ENCODE peak calls at places on chromosomes 7 and 10, in nine cellular contexts. One of them, this sample, is unnamed.

GRCh38 chr10:36802523-36803153 is 322.8 kb upstream of the ANKRD30A start:
- DNase-seq in stomach: no peak
- DNase-seq in Panc1: no peak
- DNase-seq in tibial artery: no peak
- DNase-seq in ovary: no peak
- DNase-seq in adrenal gland: no peak
- DNase-seq in brain microvascular endothelial cell: no peak
- DNase-seq in CD8-positive, alpha-beta memory T cell: no peak
- DNase-seq in PC-9: no peak
- DNase-seq in this sample: peak

GRCh38 chr7:155591055-155591750 is 44.8 kb upstream of the CNPY1 start:
- DNase-seq in stomach: no peak
- DNase-seq in Panc1: no peak
- DNase-seq in tibial artery: peak
- DNase-seq in ovary: peak
- DNase-seq in adrenal gland: no peak
- DNase-seq in brain microvascular endothelial cell: no peak
- DNase-seq in CD8-positive, alpha-beta memory T cell: no peak
- DNase-seq in PC-9: no peak
- DNase-seq in this sample: no peak

GRCh38 chr7:12722136-12722535 is 34.7 kb downstream of the ARL4A start:
- DNase-seq in stomach: no peak
- DNase-seq in Panc1: no peak
- DNase-seq in tibial artery: no peak
- DNase-seq in ovary: no peak
- DNase-seq in adrenal gland: no peak
- DNase-seq in brain microvascular endothelial cell: no peak
- DNase-seq in CD8-positive, alpha-beta memory T cell: no peak
- DNase-seq in PC-9: no peak
- DNase-seq in this sample: no peak

GRCh38 chr7:40223451-40224112 is 88.8 kb downstream of the SUGCT start:
- DNase-seq in stomach: no peak
- DNase-seq in Panc1: no peak
- DNase-seq in tibial artery: no peak
- DNase-seq in ovary: no peak
- DNase-seq in adrenal gland: no peak
- DNase-seq in brain microvascular endothelial cell: no peak
- DNase-seq in CD8-positive, alpha-beta memory T cell: no peak
- DNase-seq in PC-9: no peak
- DNase-seq in this sample: no peak

GRCh38 chr7:27515933-27516332 is 146.8 kb downstream of the HIBADH start:
- DNase-seq in stomach: no peak
- DNase-seq in Panc1: no peak
- DNase-seq in tibial artery: no peak
- DNase-seq in ovary: no peak
- DNase-seq in adrenal gland: no peak
- DNase-seq in brain microvascular endothelial cell: no peak
- DNase-seq in CD8-positive, alpha-beta memory T cell: no peak
- DNase-seq in PC-9: no peak
- DNase-seq in this sample: no peak

GRCh38 chr10:96366508-96366907 is 7.7 kb upstream of the OPALIN start:
- DNase-seq in stomach: no peak
- DNase-seq in Panc1: no peak
- DNase-seq in tibial artery: no peak
- DNase-seq in ovary: no peak
- DNase-seq in adrenal gland: no peak
- DNase-seq in brain microvascular endothelial cell: no peak
- DNase-seq in CD8-positive, alpha-beta memory T cell: no peak
- DNase-seq in PC-9: peak
- DNase-seq in this sample: no peak

GRCh38 chr10:30637881-30638467 is 8.4 kb upstream of the LYZL2 start:
- DNase-seq in stomach: no peak
- DNase-seq in Panc1: peak
- DNase-seq in tibial artery: no peak
- DNase-seq in ovary: no peak
- DNase-seq in adrenal gland: peak
- DNase-seq in brain microvascular endothelial cell: peak
- DNase-seq in CD8-positive, alpha-beta memory T cell: no peak
- DNase-seq in PC-9: peak
- DNase-seq in this sample: no peak

GRCh38 chr7:124452176-124452575 is 313.4 kb downstream of the GPR37 start:
- DNase-seq in stomach: no peak
- DNase-seq in Panc1: no peak
- DNase-seq in tibial artery: no peak
- DNase-seq in ovary: no peak
- DNase-seq in adrenal gland: no peak
- DNase-seq in brain microvascular endothelial cell: no peak
- DNase-seq in CD8-positive, alpha-beta memory T cell: no peak
- DNase-seq in PC-9: no peak
- DNase-seq in this sample: no peak

GRCh38 chr10:77513783-77514331 is 123.8 kb downstream of the KCNMA1 start:
- DNase-seq in stomach: peak
- DNase-seq in Panc1: peak
- DNase-seq in tibial artery: peak
- DNase-seq in ovary: peak
- DNase-seq in adrenal gland: peak
- DNase-seq in brain microvascular endothelial cell: peak
- DNase-seq in CD8-positive, alpha-beta memory T cell: no peak
- DNase-seq in PC-9: peak
- DNase-seq in this sample: peak

GRCh38 chr10:61325183-61325582 is 128.0 kb downstream of the TMEM26 start:
- DNase-seq in stomach: no peak
- DNase-seq in Panc1: no peak
- DNase-seq in tibial artery: no peak
- DNase-seq in ovary: no peak
- DNase-seq in adrenal gland: no peak
- DNase-seq in brain microvascular endothelial cell: no peak
- DNase-seq in CD8-positive, alpha-beta memory T cell: no peak
- DNase-seq in PC-9: no peak
- DNase-seq in this sample: no peak

GRCh38 chr10:52720018-52720417 is 52.6 kb downstream of the MBL2 start:
- DNase-seq in stomach: no peak
- DNase-seq in Panc1: no peak
- DNase-seq in tibial artery: no peak
- DNase-seq in ovary: no peak
- DNase-seq in adrenal gland: no peak
- DNase-seq in brain microvascular endothelial cell: no peak
- DNase-seq in CD8-positive, alpha-beta memory T cell: no peak
- DNase-seq in PC-9: no peak
- DNase-seq in this sample: no peak

GRCh38 chr7:4959356-4959755 is 369 bp upstream of the MMD2 start:
- DNase-seq in stomach: no peak
- DNase-seq in Panc1: no peak
- DNase-seq in tibial artery: no peak
- DNase-seq in ovary: no peak
- DNase-seq in adrenal gland: no peak
- DNase-seq in brain microvascular endothelial cell: no peak
- DNase-seq in CD8-positive, alpha-beta memory T cell: no peak
- DNase-seq in PC-9: no peak
- DNase-seq in this sample: no peak

GRCh38 chr10:32329061-32329460 is 17.9 kb downstream of the EPC1 start:
- DNase-seq in stomach: no peak
- DNase-seq in Panc1: no peak
- DNase-seq in tibial artery: no peak
- DNase-seq in ovary: no peak
- DNase-seq in adrenal gland: no peak
- DNase-seq in brain microvascular endothelial cell: no peak
- DNase-seq in CD8-positive, alpha-beta memory T cell: no peak
- DNase-seq in PC-9: no peak
- DNase-seq in this sample: no peak

GRCh38 chr7:101134399-101134980 is 7.6 kb downstream of the SERPINE1 start:
- DNase-seq in stomach: no peak
- DNase-seq in Panc1: no peak
- DNase-seq in tibial artery: no peak
- DNase-seq in ovary: no peak
- DNase-seq in adrenal gland: no peak
- DNase-seq in brain microvascular endothelial cell: peak
- DNase-seq in CD8-positive, alpha-beta memory T cell: no peak
- DNase-seq in PC-9: no peak
- DNase-seq in this sample: no peak

GRCh38 chr10:133618851-133619250 is 7.7 kb downstream of the FRG2B start:
- DNase-seq in stomach: no peak
- DNase-seq in Panc1: no peak
- DNase-seq in tibial artery: no peak
- DNase-seq in ovary: no peak
- DNase-seq in adrenal gland: no peak
- DNase-seq in brain microvascular endothelial cell: no peak
- DNase-seq in CD8-positive, alpha-beta memory T cell: no peak
- DNase-seq in PC-9: no peak
- DNase-seq in this sample: no peak

GRCh38 chr7:131238260-131238940 is 89.3 kb upstream of the MKLN1 start:
- DNase-seq in stomach: no peak
- DNase-seq in Panc1: no peak
- DNase-seq in tibial artery: no peak
- DNase-seq in ovary: no peak
- DNase-seq in adrenal gland: no peak
- DNase-seq in brain microvascular endothelial cell: peak
- DNase-seq in CD8-positive, alpha-beta memory T cell: no peak
- DNase-seq in PC-9: peak
- DNase-seq in this sample: no peak

GRCh38 chr10:28674782-28675181 is 2.5 kb upstream of the BAMBI start:
- DNase-seq in stomach: no peak
- DNase-seq in Panc1: no peak
- DNase-seq in tibial artery: no peak
- DNase-seq in ovary: no peak
- DNase-seq in adrenal gland: no peak
- DNase-seq in brain microvascular endothelial cell: no peak
- DNase-seq in CD8-positive, alpha-beta memory T cell: no peak
- DNase-seq in PC-9: no peak
- DNase-seq in this sample: no peak

GRCh38 chr10:129223363-129223762 is 243.7 kb upstream of the MGMT start:
- DNase-seq in stomach: no peak
- DNase-seq in Panc1: no peak
- DNase-seq in tibial artery: no peak
- DNase-seq in ovary: no peak
- DNase-seq in adrenal gland: no peak
- DNase-seq in brain microvascular endothelial cell: no peak
- DNase-seq in CD8-positive, alpha-beta memory T cell: no peak
- DNase-seq in PC-9: no peak
- DNase-seq in this sample: no peak

GRCh38 chr7:711093-711966 is 15.2 kb upstream of the DNAAF5 start:
- DNase-seq in stomach: no peak
- DNase-seq in Panc1: no peak
- DNase-seq in tibial artery: peak
- DNase-seq in ovary: peak
- DNase-seq in adrenal gland: no peak
- DNase-seq in brain microvascular endothelial cell: no peak
- DNase-seq in CD8-positive, alpha-beta memory T cell: no peak
- DNase-seq in PC-9: no peak
- DNase-seq in this sample: no peak

GRCh38 chr7:710161-710560 is 16.3 kb upstream of the DNAAF5 start:
- DNase-seq in stomach: no peak
- DNase-seq in Panc1: no peak
- DNase-seq in tibial artery: peak
- DNase-seq in ovary: peak
- DNase-seq in adrenal gland: no peak
- DNase-seq in brain microvascular endothelial cell: no peak
- DNase-seq in CD8-positive, alpha-beta memory T cell: no peak
- DNase-seq in PC-9: no peak
- DNase-seq in this sample: no peak

GRCh38 chr7:703049-703448 is 23.4 kb upstream of the DNAAF5 start:
- DNase-seq in stomach: no peak
- DNase-seq in Panc1: no peak
- DNase-seq in tibial artery: no peak
- DNase-seq in ovary: no peak
- DNase-seq in adrenal gland: no peak
- DNase-seq in brain microvascular endothelial cell: no peak
- DNase-seq in CD8-positive, alpha-beta memory T cell: no peak
- DNase-seq in PC-9: no peak
- DNase-seq in this sample: no peak

GRCh38 chr7:707296-708000 is 19.1 kb upstream of the DNAAF5 start:
- DNase-seq in stomach: no peak
- DNase-seq in Panc1: no peak
- DNase-seq in tibial artery: peak
- DNase-seq in ovary: peak
- DNase-seq in adrenal gland: no peak
- DNase-seq in brain microvascular endothelial cell: no peak
- DNase-seq in CD8-positive, alpha-beta memory T cell: no peak
- DNase-seq in PC-9: no peak
- DNase-seq in this sample: no peak

DNA sequence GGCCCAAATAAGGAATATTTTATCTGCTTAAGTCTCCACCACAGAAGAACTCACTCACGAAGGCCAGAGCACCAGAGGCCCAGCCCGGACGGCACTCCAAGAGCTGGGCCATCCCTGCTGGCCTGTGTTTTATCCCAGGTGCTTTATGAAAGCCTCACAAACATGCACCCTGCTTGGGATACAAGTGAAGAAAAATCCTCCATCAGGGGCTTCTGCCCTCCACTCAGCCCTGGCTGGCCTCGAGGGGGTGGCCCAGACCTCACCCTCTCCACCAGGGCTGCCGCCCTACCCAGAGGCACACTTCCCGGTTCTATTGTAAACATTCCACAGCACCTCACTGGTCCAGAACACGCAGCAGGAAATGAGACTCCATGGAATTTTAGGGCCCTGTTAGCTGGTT is 19.8 kb upstream of the DNAAF5 start:
- DNase-seq in stomach: peak
- DNase-seq in Panc1: no peak
- DNase-seq in tibial artery: peak
- DNase-seq in ovary: peak
- DNase-seq in adrenal gland: no peak
- DNase-seq in brain microvascular endothelial cell: no peak
- DNase-seq in CD8-positive, alpha-beta memory T cell: no peak
- DNase-seq in PC-9: no peak
- DNase-seq in this sample: no peak
- H3K27ac ChIP-seq in stomach: peak
- H3K27ac ChIP-seq in Panc1: no peak
- H3K27ac ChIP-seq in tibial artery: no peak
- H3K27ac ChIP-seq in ovary: no peak
- H3K27ac ChIP-seq in adrenal gland: no peak
- H3K27ac ChIP-seq in brain microvascular endothelial cell: no peak
- H3K27ac ChIP-seq in CD8-positive, alpha-beta memory T cell: no peak
- H3K27ac ChIP-seq in PC-9: no peak
- H3K27ac ChIP-seq in this sample: no peak

GRCh38 chr7:117157871-117158209 is 165.0 kb downstream of the WNT2 start:
- DNase-seq in stomach: no peak
- DNase-seq in Panc1: no peak
- DNase-seq in tibial artery: no peak
- DNase-seq in ovary: no peak
- DNase-seq in adrenal gland: no peak
- DNase-seq in brain microvascular endothelial cell: no peak
- DNase-seq in CD8-positive, alpha-beta memory T cell: no peak
- DNase-seq in PC-9: no peak
- DNase-seq in this sample: no peak
- H3K27ac ChIP-seq in stomach: no peak
- H3K27ac ChIP-seq in Panc1: no peak
- H3K27ac ChIP-seq in tibial artery: peak
- H3K27ac ChIP-seq in ovary: no peak
- H3K27ac ChIP-seq in adrenal gland: peak
- H3K27ac ChIP-seq in brain microvascular endothelial cell: peak
- H3K27ac ChIP-seq in CD8-positive, alpha-beta memory T cell: no peak
- H3K27ac ChIP-seq in PC-9: no peak
- H3K27ac ChIP-seq in this sample: no peak

GRCh38 chr7:98569606-98570337 is 47.3 kb upstream of the NPTX2 start:
- DNase-seq in stomach: no peak
- DNase-seq in Panc1: no peak
- DNase-seq in tibial artery: no peak
- DNase-seq in ovary: peak
- DNase-seq in adrenal gland: peak
- DNase-seq in brain microvascular endothelial cell: no peak
- DNase-seq in CD8-positive, alpha-beta memory T cell: no peak
- DNase-seq in PC-9: no peak
- DNase-seq in this sample: peak
- H3K27ac ChIP-seq in stomach: no peak
- H3K27ac ChIP-seq in Panc1: no peak
- H3K27ac ChIP-seq in tibial artery: no peak
- H3K27ac ChIP-seq in ovary: no peak
- H3K27ac ChIP-seq in adrenal gland: peak
- H3K27ac ChIP-seq in brain microvascular endothelial cell: no peak
- H3K27ac ChIP-seq in CD8-positive, alpha-beta memory T cell: no peak
- H3K27ac ChIP-seq in PC-9: no peak
- H3K27ac ChIP-seq in this sample: peak

GRCh38 chr10:97888641-97889262 is 39.1 kb downstream of the GOLGA7B start:
- DNase-seq in stomach: peak
- DNase-seq in Panc1: no peak
- DNase-seq in tibial artery: peak
- DNase-seq in ovary: no peak
- DNase-seq in adrenal gland: peak
- DNase-seq in brain microvascular endothelial cell: peak
- DNase-seq in CD8-positive, alpha-beta memory T cell: no peak
- DNase-seq in PC-9: peak
- DNase-seq in this sample: no peak
- H3K27ac ChIP-seq in stomach: no peak
- H3K27ac ChIP-seq in Panc1: no peak
- H3K27ac ChIP-seq in tibial artery: peak
- H3K27ac ChIP-seq in ovary: no peak
- H3K27ac ChIP-seq in adrenal gland: no peak
- H3K27ac ChIP-seq in brain microvascular endothelial cell: no peak
- H3K27ac ChIP-seq in CD8-positive, alpha-beta memory T cell: no peak
- H3K27ac ChIP-seq in PC-9: peak
- H3K27ac ChIP-seq in this sample: no peak